ENCODE peak calls at places on chromosome 10, in seven cellular contexts. E is GM23248; X is SK-N-SH; P is uterus; Q is testis; C is SJCRH30; F is CD8-positive, alpha-beta memory T cell. Z is an unnamed sample.

GRCh38 chr10:43598447-43598846 is 7.8 kb upstream of the ZNF485 start:
- DNase-seq in E (peak; percentile 49), X (no peak), P (no peak), Q (no peak), C (no peak), F (no peak), Z (no peak)

GRCh38 chr10:60643874-60644273 is 134.4 kb upstream of the CDK1 start:
- DNase-seq in E (no peak), X (no peak), P (no peak), Q (no peak), C (no peak), F (no peak), Z (no peak)

GRCh38 chr10:87817291-87817872 is 644 bp downstream of the ATAD1 start:
- DNase-seq in E (peak; percentile 33), X (no peak), P (no peak), Q (no peak), C (no peak), F (no peak), Z (no peak)

GRCh38 chr10:62534051-62534450 is 159.9 kb downstream of the ZNF365 start:
- DNase-seq in E (no peak), X (no peak), P (no peak), Q (no peak), C (peak; percentile 9), F (no peak), Z (no peak)

GRCh38 chr10:123988694-123989093 is 97.1 kb upstream of the CPXM2 start:
- DNase-seq in E (no peak), X (no peak), P (no peak), Q (no peak), C (no peak), F (no peak), Z (no peak)

GRCh38 chr10:13271552-13272163 is 28.2 kb downstream of the PHYH start:
- DNase-seq in E (peak; percentile 19), X (peak; percentile 64), P (peak; percentile 22), Q (peak; percentile 53), C (peak; percentile 75), F (peak; percentile 72), Z (peak; percentile 25)

GRCh38 chr10:52128056-52128683 is 185.9 kb upstream of the DKK1 start:
- DNase-seq in E (no peak), X (no peak), P (no peak), Q (peak; percentile 64), C (peak; percentile 30), F (no peak), Z (no peak)

GRCh38 chr10:11685787-11686218 is 56.4 kb upstream of the ECHDC3 start:
- DNase-seq in E (peak; percentile 15), X (no peak), P (peak; percentile 42), Q (peak; percentile 74), C (no peak), F (peak; percentile 53), Z (peak; percentile 73)

GRCh38 chr10:104638861-104639594 is 2.1 kb upstream of the SORCS3 start:
- DNase-seq in E (peak; percentile 42), X (peak; percentile 86), P (no peak), Q (peak; percentile 27), C (no peak), F (no peak), Z (peak; percentile 7)

GRCh38 chr10:90289037-90289436 is 568.8 kb downstream of the HTR7 start:
- DNase-seq in E (no peak), X (no peak), P (no peak), Q (no peak), C (no peak), F (no peak), Z (peak; percentile 63)

GRCh38 chr10:61547297-61547696 is 94.1 kb upstream of the TMEM26 start:
- DNase-seq in E (no peak), X (no peak), P (no peak), Q (no peak), C (no peak), F (no peak), Z (no peak)

GRCh38 chr10:43227911-43228782 is 38.7 kb downstream of the RASGEF1A start:
- DNase-seq in E (no peak), X (no peak), P (peak; percentile 6), Q (no peak), C (no peak), F (peak; percentile 51), Z (no peak)

GRCh38 chr10:33523236-33523792 is 188.8 kb upstream of the NRP1 start:
- DNase-seq in E (no peak), X (no peak), P (no peak), Q (no peak), C (no peak), F (no peak), Z (no peak)

GRCh38 chr10:33211123-33211878 is 123.2 kb downstream of the NRP1 start:
- DNase-seq in E (peak; percentile 94), X (peak; percentile 22), P (peak; percentile 63), Q (peak; percentile 22), C (no peak), F (no peak), Z (no peak)

GRCh38 chr10:99711129-99711719 is 20.7 kb downstream of the COX15 start:
- DNase-seq in E (peak; percentile 87), X (peak; percentile 39), P (no peak), Q (peak; percentile 36), C (peak; percentile 72), F (no peak), Z (peak; percentile 54)

GRCh38 chr10:31288001-31288400 is 31.0 kb upstream of the ZEB1 start:
- DNase-seq in E (no peak), X (no peak), P (no peak), Q (no peak), C (no peak), F (no peak), Z (no peak)

GRCh38 chr10:110881247-110881646 is 9.5 kb downstream of the PDCD4 start:
- DNase-seq in E (no peak), X (no peak), P (no peak), Q (no peak), C (no peak), F (no peak), Z (no peak)

GRCh38 chr10:110881905-110882304 is 10.2 kb downstream of the PDCD4 start:
- DNase-seq in E (peak; percentile 14), X (no peak), P (no peak), Q (no peak), C (no peak), F (no peak), Z (no peak)

GRCh38 chr10:110885932-110886674 is 14.4 kb downstream of the PDCD4 start:
- DNase-seq in E (no peak), X (no peak), P (no peak), Q (no peak), C (no peak), F (no peak), Z (no peak)

GRCh38 chr10:110887560-110887959 is 15.8 kb downstream of the PDCD4 start:
- DNase-seq in E (no peak), X (no peak), P (no peak), Q (no peak), C (no peak), F (no peak), Z (no peak)

GRCh38 chr10:110883924-110884323 is 12.2 kb downstream of the PDCD4 start:
- DNase-seq in E (no peak), X (no peak), P (no peak), Q (no peak), C (no peak), F (no peak), Z (no peak)
- H3K4me1 ChIP-seq in E (no peaks in the 10 kb centered on the region), X (no peaks in the 10 kb centered on the region), P (peaks cover 6% of the 10 kb centered on the region), Q (no peaks in the 10 kb centered on the region), C (no peaks in the 10 kb centered on the region), F (peaks cover 66% of the 10 kb centered on the region), Z (peaks cover 11% of the 10 kb centered on the region)

GRCh38 chr10:113131611-113132330 is 181.7 kb downstream of the TCF7L2 start:
- DNase-seq in E (peak; percentile 93), X (no peak), P (peak; percentile 34), Q (no peak), C (peak; percentile 58), F (no peak), Z (peak; percentile 95)
- H3K4me3 ChIP-seq in E (peak overlapping the region; percentile 62), X (no peak overlapping the region), P (no peak overlapping the region), Q (no peak overlapping the region), C (peak overlapping the region; percentile 3), F (no peak overlapping the region), Z (no peak overlapping the region)

DNA sequence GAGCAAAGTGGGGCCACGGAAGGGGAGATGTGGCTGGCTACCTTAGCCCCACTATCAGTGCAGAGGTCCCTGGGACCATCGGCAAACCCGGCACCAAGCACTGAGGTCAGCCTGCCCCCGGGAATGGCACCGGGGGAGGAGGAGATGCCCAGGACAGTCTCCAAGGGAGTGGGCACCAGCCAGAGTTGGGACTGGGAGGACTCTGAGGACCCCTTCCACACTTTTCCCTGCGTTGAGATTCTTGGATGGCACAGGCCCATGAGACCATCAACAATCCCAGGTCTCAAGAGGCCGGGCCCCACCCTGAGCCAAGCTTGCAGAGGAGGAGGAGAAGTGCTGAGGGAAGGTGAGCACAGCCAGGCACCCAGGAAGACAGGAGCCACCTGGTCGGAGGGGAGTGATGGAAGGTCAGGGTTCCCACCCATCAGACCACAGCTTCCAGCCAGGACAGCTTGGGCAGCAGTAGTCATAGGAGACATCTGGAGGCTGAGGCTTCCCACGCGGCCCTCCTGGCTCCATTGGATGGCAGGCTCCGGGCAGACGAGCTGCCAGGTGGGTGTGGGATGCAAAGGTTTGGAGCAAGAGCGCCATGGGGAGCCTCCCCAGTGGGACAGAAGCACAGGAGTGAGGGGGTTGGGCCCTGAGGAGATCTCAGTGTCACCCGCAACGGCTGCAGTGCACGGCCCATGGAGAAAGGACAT is 2.6 kb upstream of the OPN4 start:
- DNase-seq in E (no peak), X (peak; percentile 13), P (no peak), Q (no peak), C (no peak), F (peak; percentile 31), Z (no peak)
- H3K4me1 ChIP-seq in E (peaks cover 21% of the 10 kb centered on the region), X (peaks cover 23% of the 10 kb centered on the region), P (no peaks in the 10 kb centered on the region), Q (peaks cover 12% of the 10 kb centered on the region), C (peaks cover 56% of the 10 kb centered on the region), F (no peaks in the 10 kb centered on the region), Z (peaks cover 23% of the 10 kb centered on the region)

GRCh38 chr10:114683162-114683561 is 25.1 kb upstream of the ABLIM1 start:
- DNase-seq in E (no peak), X (no peak), P (no peak), Q (no peak), C (peak; percentile 42), F (no peak), Z (no peak)
- H3K4me3 ChIP-seq in E (no peak overlapping the region), X (no peak overlapping the region), P (no peak overlapping the region), Q (no peak overlapping the region), C (peak overlapping the region; percentile 39), F (no peak overlapping the region), Z (no peak overlapping the region)

GRCh38 chr10:21515581-21516269 is 9.8 kb downstream of the SKIDA1 start:
- DNase-seq in E (no peak), X (no peak), P (no peak), Q (no peak), C (no peak), F (no peak), Z (no peak)
- H3K4me1 ChIP-seq in E (peaks cover 23% of the 10 kb centered on the region), X (peaks cover 18% of the 10 kb centered on the region), P (no peaks in the 10 kb centered on the region), Q (peaks cover 29% of the 10 kb centered on the region), C (no peaks in the 10 kb centered on the region), F (peaks cover 37% of the 10 kb centered on the region), Z (peaks cover 42% of the 10 kb centered on the region)

Z was measured in cardiac muscle cell.